ENCODE peak calls at places on chromosomes 11 and 22, in five cellular contexts. One of them, this sample, is unnamed.

GRCh38 chr22:29684244-29684643 is 35.6 kb upstream of the CABP7 start:
- DNase-seq in stimulated activated CD4-positive, alpha-beta T cell treated with anti-CD3 and anti-CD28 coated beads, Interleukin-12 subunit alpha, Interleukin-12 subunit beta, amount 100 ng/mL, for 24 hours: no peak
- DNase-seq in NCI-H460: no peak
- DNase-seq in posterior vena cava: no peak
- DNase-seq in AG04450: no peak
- DNase-seq in this sample: no peak

GRCh38 chr11:118971646-118972045 is at the start of gene FOXR1:
- DNase-seq in stimulated activated CD4-positive, alpha-beta T cell treated with anti-CD3 and anti-CD28 coated beads, Interleukin-12 subunit alpha, Interleukin-12 subunit beta, amount 100 ng/mL, for 24 hours: no peak
- DNase-seq in NCI-H460: no peak
- DNase-seq in posterior vena cava: no peak
- DNase-seq in AG04450: no peak
- DNase-seq in this sample: no peak

GRCh38 chr11:61924016-61924360 is 6.6 kb upstream of the RAB3IL1 start:
- DNase-seq in stimulated activated CD4-positive, alpha-beta T cell treated with anti-CD3 and anti-CD28 coated beads, Interleukin-12 subunit alpha, Interleukin-12 subunit beta, amount 100 ng/mL, for 24 hours: no peak
- DNase-seq in NCI-H460: no peak
- DNase-seq in posterior vena cava: no peak
- DNase-seq in AG04450: no peak
- DNase-seq in this sample: no peak

GRCh38 chr11:68142028-68142412 is 20.8 kb upstream of the CHKA start:
- DNase-seq in stimulated activated CD4-positive, alpha-beta T cell treated with anti-CD3 and anti-CD28 coated beads, Interleukin-12 subunit alpha, Interleukin-12 subunit beta, amount 100 ng/mL, for 24 hours: peak; percentile 54
- DNase-seq in NCI-H460: no peak
- DNase-seq in posterior vena cava: no peak
- DNase-seq in AG04450: no peak
- DNase-seq in this sample: no peak

GRCh38 chr11:128914216-128915147 is 23.3 kb downstream of the KCNJ5 start:
- DNase-seq in stimulated activated CD4-positive, alpha-beta T cell treated with anti-CD3 and anti-CD28 coated beads, Interleukin-12 subunit alpha, Interleukin-12 subunit beta, amount 100 ng/mL, for 24 hours: no peak
- DNase-seq in NCI-H460: no peak
- DNase-seq in posterior vena cava: no peak
- DNase-seq in AG04450: no peak
- DNase-seq in this sample: no peak

GRCh38 chr11:18203723-18204122 is 31.1 kb downstream of the MRGPRX4 start:
- DNase-seq in stimulated activated CD4-positive, alpha-beta T cell treated with anti-CD3 and anti-CD28 coated beads, Interleukin-12 subunit alpha, Interleukin-12 subunit beta, amount 100 ng/mL, for 24 hours: no peak
- DNase-seq in NCI-H460: peak; percentile 1
- DNase-seq in posterior vena cava: no peak
- DNase-seq in AG04450: no peak
- DNase-seq in this sample: no peak

GRCh38 chr11:16977136-16978020 is 36.8 kb downstream of the PLEKHA7 start:
- DNase-seq in stimulated activated CD4-positive, alpha-beta T cell treated with anti-CD3 and anti-CD28 coated beads, Interleukin-12 subunit alpha, Interleukin-12 subunit beta, amount 100 ng/mL, for 24 hours: no peak
- DNase-seq in NCI-H460: no peak
- DNase-seq in posterior vena cava: no peak
- DNase-seq in AG04450: no peak
- DNase-seq in this sample: no peak

GRCh38 chr11:14657841-14658240 is 14.2 kb downstream of the PDE3B start:
- DNase-seq in stimulated activated CD4-positive, alpha-beta T cell treated with anti-CD3 and anti-CD28 coated beads, Interleukin-12 subunit alpha, Interleukin-12 subunit beta, amount 100 ng/mL, for 24 hours: no peak
- DNase-seq in NCI-H460: no peak
- DNase-seq in posterior vena cava: no peak
- DNase-seq in AG04450: no peak
- DNase-seq in this sample: no peak

GRCh38 chr11:132142102-132142501 is 771.7 kb downstream of the NTM start:
- DNase-seq in stimulated activated CD4-positive, alpha-beta T cell treated with anti-CD3 and anti-CD28 coated beads, Interleukin-12 subunit alpha, Interleukin-12 subunit beta, amount 100 ng/mL, for 24 hours: no peak
- DNase-seq in NCI-H460: no peak
- DNase-seq in posterior vena cava: no peak
- DNase-seq in AG04450: no peak
- DNase-seq in this sample: no peak

GRCh38 chr11:128587415-128587814 is at the start of gene ETS1:
- DNase-seq in stimulated activated CD4-positive, alpha-beta T cell treated with anti-CD3 and anti-CD28 coated beads, Interleukin-12 subunit alpha, Interleukin-12 subunit beta, amount 100 ng/mL, for 24 hours: no peak
- DNase-seq in NCI-H460: no peak
- DNase-seq in posterior vena cava: no peak
- DNase-seq in AG04450: no peak
- DNase-seq in this sample: no peak

GRCh38 chr11:79439430-79439892 is 1.4 kb downstream of the TENM4 start:
- DNase-seq in stimulated activated CD4-positive, alpha-beta T cell treated with anti-CD3 and anti-CD28 coated beads, Interleukin-12 subunit alpha, Interleukin-12 subunit beta, amount 100 ng/mL, for 24 hours: no peak
- DNase-seq in NCI-H460: no peak
- DNase-seq in posterior vena cava: no peak
- DNase-seq in AG04450: no peak
- DNase-seq in this sample: no peak

GRCh38 chr11:69216609-69217008 is 60.9 kb downstream of the SMIM38 start:
- DNase-seq in stimulated activated CD4-positive, alpha-beta T cell treated with anti-CD3 and anti-CD28 coated beads, Interleukin-12 subunit alpha, Interleukin-12 subunit beta, amount 100 ng/mL, for 24 hours: no peak
- DNase-seq in NCI-H460: no peak
- DNase-seq in posterior vena cava: peak; percentile 67
- DNase-seq in AG04450: no peak
- DNase-seq in this sample: no peak

GRCh38 chr22:27372969-27373670 is 428.4 kb downstream of the MN1 start:
- DNase-seq in stimulated activated CD4-positive, alpha-beta T cell treated with anti-CD3 and anti-CD28 coated beads, Interleukin-12 subunit alpha, Interleukin-12 subunit beta, amount 100 ng/mL, for 24 hours: no peak
- DNase-seq in NCI-H460: peak; percentile 69
- DNase-seq in posterior vena cava: no peak
- DNase-seq in AG04450: no peak
- DNase-seq in this sample: no peak

GRCh38 chr11:113083571-113083970 is 122.4 kb downstream of the NCAM1 start:
- DNase-seq in stimulated activated CD4-positive, alpha-beta T cell treated with anti-CD3 and anti-CD28 coated beads, Interleukin-12 subunit alpha, Interleukin-12 subunit beta, amount 100 ng/mL, for 24 hours: no peak
- DNase-seq in NCI-H460: no peak
- DNase-seq in posterior vena cava: no peak
- DNase-seq in AG04450: no peak
- DNase-seq in this sample: no peak

GRCh38 chr11:133966924-133967598 is 10.3 kb upstream of the IGSF9B start:
- DNase-seq in stimulated activated CD4-positive, alpha-beta T cell treated with anti-CD3 and anti-CD28 coated beads, Interleukin-12 subunit alpha, Interleukin-12 subunit beta, amount 100 ng/mL, for 24 hours: peak; percentile 66
- DNase-seq in NCI-H460: peak; percentile 24
- DNase-seq in posterior vena cava: no peak
- DNase-seq in AG04450: no peak
- DNase-seq in this sample: no peak

This sample was measured in AG09309.